ENCODE peak calls at places on chromosome X, in ten cellular contexts. One of them, this sample, is unnamed.

GRCh38 chrX:9308426-9308825 is 156.4 kb upstream of the TBL1X start:
- DNase-seq in endothelial cell: no peak
- DNase-seq in EL: no peak
- DNase-seq in GM12865: no peak
- DNase-seq in COLO829: no peak
- DNase-seq in naive thymus-derived CD4-positive, alpha-beta T cell: no peak
- DNase-seq in lower lobe of right lung: no peak
- DNase-seq in Daoy: no peak
- DNase-seq in neural crest cell: no peak
- DNase-seq in anterior cingulate cortex: no peak
- DNase-seq in this sample: no peak

GRCh38 chrX:149040873-149041535 is 464.1 kb downstream of the IDS start:
- DNase-seq in GM12865: peak; percentile 47
- DNase-seq in Daoy: no peak
- DNase-seq in naive thymus-derived CD4-positive, alpha-beta T cell: no peak
- DNase-seq in endothelial cell: no peak
- DNase-seq in EL: no peak
- DNase-seq in neural crest cell: no peak
- DNase-seq in lower lobe of right lung: no peak
- DNase-seq in anterior cingulate cortex: no peak
- DNase-seq in COLO829: no peak
- DNase-seq in this sample: no peak

GRCh38 chrX:111098874-111099273 is 2.9 kb downstream of the PAK3 start:
- DNase-seq in Daoy: peak; percentile 23
- DNase-seq in neural crest cell: peak; percentile 63
- DNase-seq in anterior cingulate cortex: peak; percentile 12
- DNase-seq in EL: peak; percentile 7
- DNase-seq in endothelial cell: peak; percentile 62
- DNase-seq in lower lobe of right lung: peak; percentile 52
- DNase-seq in GM12865: peak; percentile 61
- DNase-seq in COLO829: peak; percentile 57
- DNase-seq in naive thymus-derived CD4-positive, alpha-beta T cell: peak; percentile 57
- DNase-seq in this sample: no peak

GRCh38 chrX:30910124-30910860 is 21.2 kb upstream of the TAB3 start:
- DNase-seq in endothelial cell: no peak
- DNase-seq in neural crest cell: no peak
- DNase-seq in COLO829: no peak
- DNase-seq in lower lobe of right lung: no peak
- DNase-seq in naive thymus-derived CD4-positive, alpha-beta T cell: peak; percentile 20
- DNase-seq in GM12865: no peak
- DNase-seq in Daoy: peak; percentile 55
- DNase-seq in EL: peak; percentile 6
- DNase-seq in anterior cingulate cortex: no peak
- DNase-seq in this sample: no peak

GRCh38 chrX:31656013-31656412 is 584.2 kb upstream of the FTHL17 start:
- DNase-seq in anterior cingulate cortex: no peak
- DNase-seq in GM12865: no peak
- DNase-seq in neural crest cell: no peak
- DNase-seq in naive thymus-derived CD4-positive, alpha-beta T cell: no peak
- DNase-seq in endothelial cell: no peak
- DNase-seq in Daoy: no peak
- DNase-seq in lower lobe of right lung: no peak
- DNase-seq in EL: peak; percentile 47
- DNase-seq in COLO829: no peak
- DNase-seq in this sample: no peak

GRCh38 chrX:20224814-20225487 is 41.8 kb downstream of the RPS6KA3 start:
- DNase-seq in endothelial cell: no peak
- DNase-seq in Daoy: peak; percentile 33
- DNase-seq in lower lobe of right lung: no peak
- DNase-seq in GM12865: peak; percentile 54
- DNase-seq in anterior cingulate cortex: no peak
- DNase-seq in EL: peak; percentile 40
- DNase-seq in naive thymus-derived CD4-positive, alpha-beta T cell: no peak
- DNase-seq in neural crest cell: no peak
- DNase-seq in COLO829: no peak
- DNase-seq in this sample: no peak

GRCh38 chrX:15745179-15745578 is 7.1 kb downstream of the CA5B start:
- DNase-seq in EL: peak; percentile 11
- DNase-seq in GM12865: no peak
- DNase-seq in Daoy: no peak
- DNase-seq in naive thymus-derived CD4-positive, alpha-beta T cell: no peak
- DNase-seq in endothelial cell: no peak
- DNase-seq in neural crest cell: no peak
- DNase-seq in COLO829: no peak
- DNase-seq in anterior cingulate cortex: no peak
- DNase-seq in lower lobe of right lung: no peak
- DNase-seq in this sample: no peak

GRCh38 chrX:133394765-133395164 is 20.5 kb downstream of the GPC4 start:
- DNase-seq in GM12865: no peak
- DNase-seq in neural crest cell: no peak
- DNase-seq in anterior cingulate cortex: no peak
- DNase-seq in COLO829: no peak
- DNase-seq in EL: no peak
- DNase-seq in Daoy: no peak
- DNase-seq in endothelial cell: no peak
- DNase-seq in lower lobe of right lung: no peak
- DNase-seq in naive thymus-derived CD4-positive, alpha-beta T cell: no peak
- DNase-seq in this sample: no peak

GRCh38 chrX:71053217-71053621 is 14.9 kb downstream of the SNX12 start:
- DNase-seq in GM12865: peak; percentile 90
- DNase-seq in neural crest cell: no peak
- DNase-seq in lower lobe of right lung: no peak
- DNase-seq in anterior cingulate cortex: peak; percentile 0
- DNase-seq in EL: no peak
- DNase-seq in naive thymus-derived CD4-positive, alpha-beta T cell: no peak
- DNase-seq in Daoy: no peak
- DNase-seq in endothelial cell: peak; percentile 33
- DNase-seq in COLO829: no peak
- DNase-seq in this sample: no peak

GRCh38 chrX:41381685-41382084 is 47.7 kb downstream of the DDX3X start:
- DNase-seq in anterior cingulate cortex: no peak
- DNase-seq in COLO829: peak; percentile 59
- DNase-seq in endothelial cell: no peak
- DNase-seq in EL: peak; percentile 80
- DNase-seq in Daoy: peak; percentile 66
- DNase-seq in lower lobe of right lung: peak; percentile 61
- DNase-seq in naive thymus-derived CD4-positive, alpha-beta T cell: no peak
- DNase-seq in GM12865: no peak
- DNase-seq in neural crest cell: peak; percentile 4
- DNase-seq in this sample: peak; percentile 1

GRCh38 chrX:66014560-66014959 is 25.3 kb downstream of the VSIG4 start:
- DNase-seq in EL: no peak
- DNase-seq in GM12865: no peak
- DNase-seq in Daoy: no peak
- DNase-seq in endothelial cell: no peak
- DNase-seq in lower lobe of right lung: no peak
- DNase-seq in naive thymus-derived CD4-positive, alpha-beta T cell: no peak
- DNase-seq in anterior cingulate cortex: no peak
- DNase-seq in neural crest cell: no peak
- DNase-seq in COLO829: no peak
- DNase-seq in this sample: no peak

GRCh38 chrX:40866878-40867277 is 131.5 kb upstream of the MED14 start:
- DNase-seq in neural crest cell: no peak
- DNase-seq in GM12865: no peak
- DNase-seq in COLO829: peak; percentile 9
- DNase-seq in naive thymus-derived CD4-positive, alpha-beta T cell: no peak
- DNase-seq in Daoy: no peak
- DNase-seq in EL: no peak
- DNase-seq in lower lobe of right lung: no peak
- DNase-seq in anterior cingulate cortex: no peak
- DNase-seq in endothelial cell: no peak
- DNase-seq in this sample: no peak

GRCh38 chrX:40008841-40009461 is 88.8 kb downstream of the BCOR start:
- DNase-seq in GM12865: peak; percentile 41
- DNase-seq in anterior cingulate cortex: no peak
- DNase-seq in lower lobe of right lung: peak; percentile 56
- DNase-seq in neural crest cell: no peak
- DNase-seq in naive thymus-derived CD4-positive, alpha-beta T cell: no peak
- DNase-seq in COLO829: no peak
- DNase-seq in endothelial cell: no peak
- DNase-seq in Daoy: peak; percentile 19
- DNase-seq in EL: peak; percentile 31
- DNase-seq in this sample: no peak

GRCh38 chrX:68894513-68895338 is 65.9 kb downstream of the EFNB1 start:
- DNase-seq in neural crest cell: no peak
- DNase-seq in GM12865: no peak
- DNase-seq in Daoy: peak; percentile 54
- DNase-seq in anterior cingulate cortex: peak; percentile 18
- DNase-seq in EL: no peak
- DNase-seq in lower lobe of right lung: peak; percentile 67
- DNase-seq in naive thymus-derived CD4-positive, alpha-beta T cell: peak; percentile 19
- DNase-seq in COLO829: no peak
- DNase-seq in endothelial cell: peak; percentile 41
- DNase-seq in this sample: peak; percentile 38

GRCh38 chrX:41332988-41333743 is 796 bp upstream of the DDX3X start:
- DNase-seq in endothelial cell: peak; percentile 84
- DNase-seq in EL: peak; percentile 89
- DNase-seq in lower lobe of right lung: peak; percentile 91
- DNase-seq in Daoy: peak; percentile 91
- DNase-seq in anterior cingulate cortex: peak; percentile 52
- DNase-seq in COLO829: peak; percentile 87
- DNase-seq in GM12865: peak; percentile 93
- DNase-seq in neural crest cell: peak; percentile 67
- DNase-seq in naive thymus-derived CD4-positive, alpha-beta T cell: peak; percentile 92
- DNase-seq in this sample: peak; percentile 71

GRCh38 chrX:75229774-75230173 is 44.1 kb upstream of the UPRT start:
- DNase-seq in COLO829: no peak
- DNase-seq in naive thymus-derived CD4-positive, alpha-beta T cell: no peak
- DNase-seq in neural crest cell: no peak
- DNase-seq in GM12865: peak; percentile 85
- DNase-seq in anterior cingulate cortex: no peak
- DNase-seq in Daoy: no peak
- DNase-seq in EL: no peak
- DNase-seq in endothelial cell: no peak
- DNase-seq in lower lobe of right lung: no peak
- DNase-seq in this sample: no peak

GRCh38 chrX:3815896-3816664 is 102.6 kb upstream of the PRKX start:
- DNase-seq in naive thymus-derived CD4-positive, alpha-beta T cell: peak; percentile 33
- DNase-seq in COLO829: no peak
- DNase-seq in lower lobe of right lung: peak; percentile 67
- DNase-seq in anterior cingulate cortex: no peak
- DNase-seq in GM12865: peak; percentile 51
- DNase-seq in EL: peak; percentile 41
- DNase-seq in endothelial cell: peak; percentile 15
- DNase-seq in Daoy: peak; percentile 53
- DNase-seq in neural crest cell: peak; percentile 51
- DNase-seq in this sample: no peak

GRCh38 chrX:103697687-103698086 is 11.2 kb upstream of the MORF4L2 start:
- DNase-seq in naive thymus-derived CD4-positive, alpha-beta T cell: no peak
- DNase-seq in endothelial cell: no peak
- DNase-seq in lower lobe of right lung: no peak
- DNase-seq in EL: no peak
- DNase-seq in GM12865: no peak
- DNase-seq in COLO829: no peak
- DNase-seq in Daoy: no peak
- DNase-seq in anterior cingulate cortex: no peak
- DNase-seq in neural crest cell: no peak
- DNase-seq in this sample: peak; percentile 40

GRCh38 chrX:87664381-87664780 is 146.8 kb downstream of the KLHL4 start:
- DNase-seq in neural crest cell: no peak
- DNase-seq in anterior cingulate cortex: no peak
- DNase-seq in endothelial cell: no peak
- DNase-seq in COLO829: peak; percentile 32
- DNase-seq in naive thymus-derived CD4-positive, alpha-beta T cell: no peak
- DNase-seq in EL: no peak
- DNase-seq in lower lobe of right lung: no peak
- DNase-seq in Daoy: no peak
- DNase-seq in GM12865: no peak
- DNase-seq in this sample: peak; percentile 56

GRCh38 chrX:46662594-46662993 is 89.0 kb downstream of the CHST7 start:
- DNase-seq in lower lobe of right lung: no peak
- DNase-seq in endothelial cell: no peak
- DNase-seq in COLO829: no peak
- DNase-seq in naive thymus-derived CD4-positive, alpha-beta T cell: no peak
- DNase-seq in Daoy: no peak
- DNase-seq in GM12865: no peak
- DNase-seq in neural crest cell: no peak
- DNase-seq in EL: no peak
- DNase-seq in anterior cingulate cortex: no peak
- DNase-seq in this sample: no peak

GRCh38 chrX:63350551-63350950 is 581 bp downstream of the SPIN4 start:
- DNase-seq in naive thymus-derived CD4-positive, alpha-beta T cell: no peak
- DNase-seq in lower lobe of right lung: peak; percentile 45
- DNase-seq in GM12865: peak; percentile 46
- DNase-seq in endothelial cell: peak; percentile 13
- DNase-seq in neural crest cell: no peak
- DNase-seq in EL: peak; percentile 44
- DNase-seq in anterior cingulate cortex: no peak
- DNase-seq in COLO829: no peak
- DNase-seq in Daoy: peak; percentile 28
- DNase-seq in this sample: peak; percentile 23

GRCh38 chrX:97984641-97985040 is 1100.9 kb downstream of the RPA4 start:
- DNase-seq in COLO829: no peak
- DNase-seq in lower lobe of right lung: no peak
- DNase-seq in naive thymus-derived CD4-positive, alpha-beta T cell: no peak
- DNase-seq in neural crest cell: no peak
- DNase-seq in endothelial cell: no peak
- DNase-seq in GM12865: no peak
- DNase-seq in anterior cingulate cortex: no peak
- DNase-seq in Daoy: no peak
- DNase-seq in EL: peak; percentile 1
- DNase-seq in this sample: no peak

GRCh38 chrX:147897117-147897516 is 14.6 kb upstream of the FMR1 start:
- DNase-seq in EL: no peak
- DNase-seq in anterior cingulate cortex: no peak
- DNase-seq in GM12865: no peak
- DNase-seq in lower lobe of right lung: no peak
- DNase-seq in naive thymus-derived CD4-positive, alpha-beta T cell: no peak
- DNase-seq in neural crest cell: no peak
- DNase-seq in COLO829: no peak
- DNase-seq in endothelial cell: no peak
- DNase-seq in Daoy: no peak
- DNase-seq in this sample: no peak